ENCODE peak calls at places on chromosomes 5 and 9, in seven cellular contexts. P is sigmoid colon; M is PC-9; N is WTC11; D is 8988T; G is activated T-cell treated with anti-CD3 and anti-CD28 coated beads, Interleukin-2, amount 50 U/mL, for 48 hours; K is stimulated activated CD4-positive, alpha-beta T cell treated with anti-CD3 and anti-CD28 coated beads, Interleukin-1b, Interleukin-23, amount 100 ng/mL, for 4 hours. F is an unnamed sample.

GRCh38 chr5:172545291-172545761 is 91.0 kb upstream of the SH3PXD2B start:
- DNase-seq in P (peak), M (no peak), N (no peak), D (no peak), G (no peak), K (no peak), F (no peak)

GRCh38 chr5:66741394-66741793 is 145.2 kb downstream of the MAST4 start:
- DNase-seq in P (no peak), M (no peak), N (no peak), D (no peak), G (no peak), K (no peak), F (no peak)

GRCh38 chr5:56422060-56422762 is 189.1 kb upstream of the ANKRD55 start:
- DNase-seq in P (no peak), M (peak), N (no peak), D (no peak), G (no peak), K (no peak), F (no peak)

GRCh38 chr5:79932510-79933504 is 58.3 kb downstream of the MTX3 start:
- DNase-seq in P (no peak), M (no peak), N (no peak), D (no peak), G (no peak), K (no peak), F (no peak)

GRCh38 chr9:2818486-2819121 is 25.3 kb downstream of the PUM3 start:
- DNase-seq in P (no peak), M (no peak), N (no peak), D (no peak), G (no peak), K (no peak), F (no peak)

GRCh38 chr5:36744678-36745659 is 131.6 kb upstream of the NIPBL start:
- DNase-seq in P (peak), M (peak), N (peak), D (peak), G (peak), K (peak), F (no peak)

GRCh38 chr9:33843312-33843950 is 26.5 kb downstream of the UBE2R2 start:
- DNase-seq in P (no peak), M (no peak), N (no peak), D (no peak), G (no peak), K (no peak), F (no peak)

GRCh38 chr9:14561929-14562386 is 131.3 kb downstream of the ZDHHC21 start:
- DNase-seq in P (no peak), M (no peak), N (peak), D (no peak), G (no peak), K (no peak), F (no peak)

GRCh38 chr9:121651295-121652036 is at the start of gene DAB2IP:
- DNase-seq in P (peak), M (no peak), N (peak), D (no peak), G (no peak), K (peak), F (no peak)

GRCh38 chr9:35660966-35661413 is 2.9 kb downstream of the CCDC107 start:
- DNase-seq in P (peak), M (no peak), N (no peak), D (no peak), G (no peak), K (no peak), F (no peak)

GRCh38 chr9:117073539-117074336 is 341.1 kb downstream of the ASTN2 start:
- DNase-seq in P (no peak), M (no peak), N (peak), D (no peak), G (no peak), K (no peak), F (no peak)

GRCh38 chr5:143182106-143182505 is 221.4 kb downstream of the NR3C1 start:
- DNase-seq in P (no peak), M (no peak), N (no peak), D (no peak), G (no peak), K (no peak), F (no peak)

GRCh38 chr5:123673107-123673506 is 161.1 kb downstream of the CSNK1G3 start:
- DNase-seq in P (no peak), M (no peak), N (no peak), D (no peak), G (no peak), K (no peak), F (no peak)

GRCh38 chr9:135574331-135574730 is 12.8 kb downstream of the PAEP start:
- DNase-seq in P (no peak), M (no peak), N (no peak), D (no peak), G (no peak), K (no peak), F (no peak)

GRCh38 chr5:130104895-130105684 is 200.8 kb downstream of the CHSY3 start:
- DNase-seq in P (no peak), M (no peak), N (no peak), D (no peak), G (no peak), K (no peak), F (no peak)

GRCh38 chr5:96134886-96135285 is 173.2 kb upstream of the ELL2 start:
- DNase-seq in P (no peak), M (no peak), N (no peak), D (no peak), G (no peak), K (no peak), F (no peak)

GRCh38 chr5:11239261-11239660 is 478.2 kb upstream of the DAP start:
- DNase-seq in P (no peak), M (no peak), N (no peak), D (no peak), G (no peak), K (no peak), F (no peak)

GRCh38 chr5:76175051-76175666 is 92.0 kb downstream of the SV2C start:
- DNase-seq in P (no peak), M (no peak), N (peak), D (peak), G (peak), K (peak), F (peak)

GRCh38 chr5:87231037-87231808 is 36.5 kb upstream of the RASA1 start:
- DNase-seq in P (no peak), M (no peak), N (no peak), D (no peak), G (no peak), K (no peak), F (no peak)

GRCh38 chr9:35311891-35312639 is 150.3 kb downstream of the UNC13B start:
- DNase-seq in P (no peak), M (no peak), N (no peak), D (no peak), G (no peak), K (no peak), F (no peak)

GRCh38 chr5:178431777-178432155 is 158.4 kb downstream of the COL23A1 start:
- DNase-seq in P (no peak), M (no peak), N (no peak), D (no peak), G (no peak), K (no peak), F (no peak)

GRCh38 chr5:67350600-67351315 is 154.2 kb upstream of the CD180 start:
- DNase-seq in P (peak), M (no peak), N (no peak), D (no peak), G (no peak), K (no peak), F (no peak)

GRCh38 chr9:127300886-127301447 is 36.4 kb downstream of the GARNL3 start:
- DNase-seq in P (no peak), M (no peak), N (no peak), D (no peak), G (no peak), K (no peak), F (no peak)

GRCh38 chr5:78601622-78602314 is 46.8 kb downstream of the LHFPL2 start:
- DNase-seq in P (no peak), M (no peak), N (no peak), D (no peak), G (no peak), K (no peak), F (no peak)

GRCh38 chr5:180290568-180291233 is 1.2 kb downstream of the MAPK9 start:
- DNase-seq in P (no peak), M (no peak), N (no peak), D (no peak), G (no peak), K (no peak), F (no peak)

GRCh38 chr5:52727568-52727967 is 60.1 kb upstream of the ITGA1 start:
- DNase-seq in P (peak), M (peak), N (no peak), D (no peak), G (no peak), K (no peak), F (no peak)

GRCh38 chr5:173293817-173294672 is 34.2 kb downstream of the STC2 start:
- DNase-seq in P (peak), M (peak), N (peak), D (peak), G (peak), K (peak), F (peak)

GRCh38 chr5:86968311-86968753 is 299.4 kb upstream of the RASA1 start:
- DNase-seq in P (no peak), M (no peak), N (no peak), D (no peak), G (no peak), K (no peak), F (no peak)

GRCh38 chr5:81207009-81207408 is 26.1 kb upstream of the CKMT2 start:
- DNase-seq in P (no peak), M (no peak), N (peak), D (peak), G (no peak), K (no peak), F (no peak)

GRCh38 chr5:132202711-132203463 is 24.8 kb downstream of the P4HA2 start:
- DNase-seq in P (no peak), M (no peak), N (no peak), D (no peak), G (no peak), K (no peak), F (no peak)